ENCODE peak calls at places on chromosomes 6 and 20, in ten cellular contexts. H, P, F, S, W, T, K, L, R and N are unnamed samples.

GRCh38 chr20:1334761-1335160 is 5.8 kb upstream of the SDCBP2 start:
- DNase-seq in H (peak), P (no peak), S (no peak), F (no peak), W (peak), L (no peak), R (no peak), K (no peak), T (peak), N (no peak)

GRCh38 chr6:169383265-169383664 is 129.6 kb upstream of the THBS2 start:
- DNase-seq in S (no peak), T (no peak), P (no peak), F (no peak), W (no peak), R (no peak), H (no peak), L (no peak), K (no peak), N (no peak)

GRCh38 chr6:111700135-111700690 is 94.5 kb upstream of the TRAF3IP2 start:
- DNase-seq in H (no peak), L (no peak), S (no peak), T (no peak), R (no peak), K (no peak), F (no peak), W (no peak), P (peak), N (no peak)

GRCh38 chr6:158571826-158572652 is 12.1 kb downstream of the TMEM181 start:
- DNase-seq in W (no peak), S (no peak), P (no peak), K (no peak), F (no peak), T (no peak), R (no peak), L (no peak), H (peak), N (no peak)

GRCh38 chr20:36744243-36744642 is 1.6 kb downstream of the NDRG3 start:
- DNase-seq in S (no peak), T (no peak), H (no peak), K (no peak), R (no peak), P (no peak), F (no peak), W (no peak), L (no peak), N (no peak)

GRCh38 chr6:130933712-130934200 is 106.5 kb downstream of the SMLR1 start:
- DNase-seq in S (no peak), F (no peak), P (peak), R (no peak), H (peak), T (no peak), K (no peak), W (no peak), L (no peak), N (no peak)

GRCh38 chr6:24864345-24864744 is 65.6 kb upstream of the ARMH2 start:
- DNase-seq in K (no peak), P (no peak), F (peak), L (no peak), T (no peak), H (no peak), S (no peak), W (peak), R (no peak), N (no peak)

GRCh38 chr6:154403803-154404202 is 47.2 kb upstream of the IPCEF1 start:
- DNase-seq in R (peak), H (peak), K (peak), P (peak), F (peak), L (peak), W (no peak), S (no peak), T (peak), N (peak)

GRCh38 chr6:130969807-130970491 is 93.1 kb downstream of the EPB41L2 start:
- DNase-seq in W (no peak), K (peak), S (no peak), R (no peak), P (no peak), F (no peak), T (peak), H (no peak), L (no peak), N (no peak)